ENCODE peak calls at places on chromosomes 2 and 18, in four cellular contexts. B is NCI-H510A treated with DMSO at 0.1 percent for 48 hours, J is endothelial cell, K is tibial artery. W is an unnamed sample.

GRCh38 chr2:23620841-23621341 is 235.9 kb downstream of the KLHL29 start:
- DNase-seq in B (no peak), J (no peak), K (peak), W (no peak)

GRCh38 chr2:64186698-64187605 is 42.7 kb upstream of the PELI1 start:
- DNase-seq in B (no peak), J (no peak), K (no peak), W (no peak)

GRCh38 chr2:148071351-148071750 is 50.5 kb downstream of the MBD5 start:
- DNase-seq in B (no peak), J (no peak), K (no peak), W (no peak)

GRCh38 chr2:201854221-201854801 is 48.0 kb downstream of the CDK15 start:
- DNase-seq in B (no peak), J (no peak), K (no peak), W (no peak)

GRCh38 chr18:57210101-57210661 is 63.3 kb downstream of the BOD1L2 start:
- DNase-seq in B (peak), J (peak), K (no peak), W (no peak)

GRCh38 chr2:216052420-216052819 is 29.2 kb downstream of the PECR start:
- DNase-seq in B (no peak), J (no peak), K (no peak), W (no peak)

GRCh38 chr2:177165731-177166711 is 46.6 kb upstream of the HNRNPA3 start:
- DNase-seq in B (no peak), J (no peak), K (no peak), W (no peak)

GRCh38 chr2:76953733-76954347 is 568.3 kb downstream of the LRRTM4 start:
- DNase-seq in B (peak), J (peak), K (no peak), W (peak)

GRCh38 chr2:94923196-94923595 is 52.0 kb downstream of the TEKT4 start:
- DNase-seq in B (no peak), J (no peak), K (no peak), W (no peak)

GRCh38 chr18:48816554-48816953 is 134.2 kb downstream of the SMAD7 start:
- DNase-seq in B (no peak), J (no peak), K (peak), W (no peak)

GRCh38 chr2:121196132-121196848 is 88.7 kb downstream of the TFCP2L1 start:
- DNase-seq in B (peak), J (no peak), K (no peak), W (no peak)

GRCh38 chr18:33355263-33355662 is 85.3 kb downstream of the CCDC178 start:
- DNase-seq in B (no peak), J (no peak), K (no peak), W (no peak)

W was measured in erythroblast.